ENCODE peak calls at places on chromosomes 5 and 9, in five cellular contexts. S is pancreas, H is GM23338, F is PC-9, X is transverse colon. V is an unnamed sample. For H3K27me3, the result is how much of the 10 kb centered on the place peaks cover.

GRCh38 chr5:65359981-65360380 is 121.7 kb downstream of the ADAMTS6 start:
- DNase-seq in S (no peak), H (no peak), F (no peak), X (no peak), V (no peak)

GRCh38 chr5:144697847-144698262 is 527.2 kb downstream of the KCTD16 start:
- DNase-seq in S (no peak), H (peak), F (no peak), X (no peak), V (no peak)

GRCh38 chr9:120331913-120332312 is 248.1 kb downstream of the CDK5RAP2 start:
- DNase-seq in S (no peak), H (no peak), F (no peak), X (no peak), V (no peak)

GRCh38 chr5:159552751-159553150 is 222.5 kb upstream of the IL12B start:
- DNase-seq in S (no peak), H (no peak), F (no peak), X (no peak), V (no peak)

GRCh38 chr5:79878721-79879336 is 112.2 kb downstream of the MTX3 start:
- DNase-seq in S (no peak), H (peak), F (peak), X (no peak), V (no peak)

GRCh38 chr5:172450861-172451695 is 3.2 kb downstream of the SH3PXD2B start:
- DNase-seq in S (peak), H (peak), F (peak), X (peak), V (no peak)

GRCh38 chr5:137737349-137738256 is 1.7 kb upstream of the KLHL3 start:
- DNase-seq in S (no peak), H (no peak), F (peak), X (peak), V (no peak)

GRCh38 chr5:83151821-83152220 is 74.5 kb downstream of the XRCC4 start:
- DNase-seq in S (no peak), H (no peak), F (no peak), X (no peak), V (no peak)

GRCh38 chr5:143051244-143052058 is 281.3 kb downstream of the ARHGAP26 start:
- DNase-seq in S (no peak), H (peak), F (peak), X (no peak), V (no peak)

GRCh38 chr9:71663216-71663615 is 105.1 kb downstream of the CEMIP2 start:
- DNase-seq in S (no peak), H (peak), F (no peak), X (no peak), V (no peak)
- H3K27ac ChIP-seq in S (no peak), H (peak), F (no peak), X (no peak), V (no peak)

GRCh38 chr5:136127560-136127959 is 5.1 kb upstream of the SMAD5 start:
- DNase-seq in S (no peak), H (no peak), F (no peak), X (no peak), V (no peak)

GRCh38 chr5:136120529-136120928 is 12.1 kb upstream of the SMAD5 start:
- DNase-seq in S (no peak), H (no peak), F (no peak), X (no peak), V (no peak)

GRCh38 chr5:136128416-136128935 is 4.2 kb upstream of the SMAD5 start:
- DNase-seq in S (no peak), H (no peak), F (no peak), X (no peak), V (no peak)

DNA sequence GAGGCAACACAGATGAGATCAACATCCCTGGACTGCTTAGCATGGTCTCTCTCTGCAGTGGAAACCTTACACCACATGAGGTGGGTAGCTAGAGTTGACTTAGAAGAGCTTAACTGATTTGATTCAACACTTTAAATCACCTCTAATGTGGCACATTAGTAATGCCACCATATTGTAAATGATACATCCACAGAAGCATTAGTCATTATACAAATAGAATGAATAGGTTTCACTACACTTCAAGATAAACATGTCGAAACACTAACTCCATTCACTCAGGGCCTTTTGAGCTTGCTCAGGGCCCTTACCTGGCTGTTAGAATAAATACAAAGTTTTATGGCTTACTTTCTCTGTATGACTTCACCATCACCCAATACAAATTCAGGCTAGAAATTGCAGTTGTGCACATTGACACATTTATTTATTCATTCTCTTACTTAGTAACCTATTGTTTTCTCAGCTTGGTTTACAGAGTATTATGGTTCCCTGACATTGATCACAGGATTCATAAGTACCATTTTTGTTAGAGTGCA is 9.3 kb upstream of the SMAD5 start:
- DNase-seq in S (no peak), H (no peak), F (peak), X (peak), V (no peak)
- H3K27me3 ChIP-seq in S (under half), H (under half), F (under half), X (under half), V (under half)

GRCh38 chr9:133994359-133995011 is 2.4 kb upstream of the VAV2 start:
- DNase-seq in S (peak), H (peak), F (peak), X (peak), V (peak)
- H3K27ac ChIP-seq in S (no peak), H (no peak), F (no peak), X (no peak), V (no peak)

GRCh38 chr5:139903450-139903804 is 107.8 kb downstream of the PSD2 start:
- DNase-seq in S (no peak), H (peak), F (no peak), X (no peak), V (no peak)
- H3K27me3 ChIP-seq in S (under half), H (half or more), F (under half), X (half or more), V (under half)

DNA sequence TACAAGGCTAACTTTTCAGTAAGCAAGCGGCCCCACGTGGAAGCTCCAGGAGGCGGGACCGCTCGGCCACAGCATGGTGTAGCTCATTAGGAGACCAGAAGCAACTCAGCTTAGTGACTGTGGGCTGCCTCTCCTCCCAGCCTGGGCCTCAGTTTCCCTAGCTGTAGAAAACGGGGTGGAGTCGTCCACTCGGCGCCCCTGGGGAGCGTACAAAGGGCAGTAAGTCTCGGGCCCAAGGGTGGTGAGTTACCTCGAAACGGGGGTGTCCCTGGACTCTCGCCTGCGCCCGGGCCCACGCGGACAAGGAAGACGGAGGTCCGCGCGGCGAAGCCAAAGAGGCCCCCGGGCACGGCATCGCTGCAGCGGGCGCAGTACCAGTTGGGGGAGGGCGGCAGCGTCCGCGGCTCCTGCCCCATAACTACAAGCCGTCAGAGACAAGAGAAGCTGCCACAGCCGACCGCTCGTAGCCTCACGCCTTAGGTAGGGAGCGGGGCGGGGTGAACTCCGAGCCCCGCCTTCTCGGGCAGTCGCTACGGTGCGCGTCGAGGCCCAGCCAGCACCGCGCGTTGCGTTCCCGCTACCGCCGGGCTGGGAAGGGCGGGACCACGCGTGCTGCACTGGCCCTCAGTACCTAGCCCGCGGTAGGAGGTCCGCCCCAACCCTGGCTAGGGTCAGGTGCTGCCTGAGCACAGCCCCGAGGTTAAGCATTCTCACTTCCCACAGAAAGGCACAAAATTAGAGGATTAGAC is at the start of gene GEMIN5:
- DNase-seq in S (peak), H (peak), F (peak), X (peak), V (peak)
- H3K27ac ChIP-seq in S (peak), H (peak), F (peak), X (peak), V (peak)

GRCh38 chr5:140114341-140115185 is 654 bp downstream of the PURA start:
- DNase-seq in S (peak), H (peak), F (peak), X (peak), V (no peak)

GRCh38 chr5:140112685-140113179 is 1.2 kb upstream of the PURA start:
- DNase-seq in S (peak), H (peak), F (no peak), X (no peak), V (no peak)

GRCh38 chr5:140113180-140113698 is 670 bp upstream of the PURA start:
- DNase-seq in S (peak), H (peak), F (no peak), X (peak), V (no peak)

GRCh38 chr5:140115186-140115500 is 1.2 kb downstream of the PURA start:
- DNase-seq in S (no peak), H (no peak), F (no peak), X (no peak), V (no peak)

GRCh38 chr5:140113699-140114263 is at the start of gene PURA:
- DNase-seq in S (peak), H (peak), F (peak), X (peak), V (peak)
- H3K27me3 ChIP-seq in S (under half), H (half or more), F (under half), X (under half), V (under half)